ENCODE peak calls at places on chromosome 16, in seven cellular contexts. B, M, A, P, N, L and Y are unnamed samples.

GRCh38 chr16:30027588-30028437 is 3.3 kb downstream of the TLCD3B start:
- DNase-seq in B (no peak), L (no peak), N (no peak), M (no peak), P (no peak), A (no peak), Y (no peak)

GRCh38 chr16:85675528-85675927 is 13.2 kb downstream of the GINS2 start:
- DNase-seq in P (no peak), L (peak; percentile 32), N (peak; percentile 17), B (no peak), M (peak; percentile 45), A (no peak), Y (no peak)

GRCh38 chr16:64830653-64831052 is 291.2 kb downstream of the CDH11 start:
- DNase-seq in M (no peak), P (no peak), L (peak; percentile 90), N (peak; percentile 40), B (no peak), A (no peak), Y (no peak)

GRCh38 chr16:26665166-26665939 is 401.4 kb upstream of the C16orf82 start:
- DNase-seq in M (no peak), L (no peak), P (no peak), A (no peak), N (no peak), B (no peak), Y (no peak)

GRCh38 chr16:53865492-53865863 is 161.5 kb downstream of the FTO start:
- DNase-seq in B (no peak), M (peak; percentile 13), N (peak; percentile 72), P (no peak), L (peak; percentile 33), A (no peak), Y (no peak)

GRCh38 chr16:76389126-76389525 is 111.9 kb downstream of the CNTNAP4 start:
- DNase-seq in L (peak; percentile 45), A (no peak), B (no peak), N (peak; percentile 4), P (no peak), M (peak; percentile 87), Y (no peak)

GRCh38 chr16:13988038-13988437 is 68.1 kb downstream of the ERCC4 start:
- DNase-seq in B (no peak), N (no peak), L (no peak), P (no peak), A (no peak), M (no peak), Y (no peak)

GRCh38 chr16:27618611-27619380 is 68.9 kb downstream of the KATNIP start:
- DNase-seq in A (no peak), L (peak; percentile 15), M (no peak), P (no peak), N (no peak), B (no peak), Y (no peak)

GRCh38 chr16:15542734-15543347 is 100.1 kb downstream of the MARF1 start:
- DNase-seq in L (no peak), N (no peak), B (no peak), P (no peak), A (no peak), M (no peak), Y (no peak)

GRCh38 chr16:21083729-21084268 is 66.8 kb downstream of the DNAH3 start:
- DNase-seq in N (peak; percentile 46), M (peak; percentile 52), P (peak; percentile 56), L (peak; percentile 86), A (peak; percentile 71), B (peak; percentile 69), Y (no peak)

GRCh38 chr16:67562526-67562917 is at the start of gene CTCF:
- DNase-seq in P (peak; percentile 79), N (peak; percentile 71), A (peak; percentile 85), L (peak; percentile 94), B (peak; percentile 83), M (peak; percentile 77), Y (peak; percentile 82)

GRCh38 chr16:22369221-22369811 is 5.1 kb downstream of the CDR2 start:
- DNase-seq in B (peak; percentile 51), A (no peak), P (no peak), L (peak; percentile 64), M (no peak), N (peak; percentile 49), Y (peak; percentile 29)

GRCh38 chr16:2082171-2082982 is 34.6 kb downstream of the TSC2 start:
- DNase-seq in A (peak; percentile 90), M (no peak), N (no peak), B (peak; percentile 34), L (no peak), P (no peak), Y (peak; percentile 62)

GRCh38 chr16:19589771-19590302 is 34.3 kb downstream of the VPS35L start:
- DNase-seq in M (peak; percentile 97), P (no peak), L (peak; percentile 91), B (no peak), A (no peak), N (peak; percentile 38), Y (no peak)

GRCh38 chr16:8967437-8967821 is 3.7 kb upstream of the USP7 start:
- DNase-seq in L (no peak), B (no peak), N (no peak), A (no peak), P (no peak), M (no peak), Y (no peak)

GRCh38 chr16:51872536-51872935 is 674.4 kb downstream of the TOX3 start:
- DNase-seq in L (peak; percentile 34), B (no peak), M (no peak), P (no peak), A (no peak), N (no peak), Y (no peak)

GRCh38 chr16:55036371-55036821 is 105.7 kb downstream of the IRX5 start:
- DNase-seq in L (no peak), B (no peak), P (no peak), N (peak; percentile 13), M (no peak), A (no peak), Y (no peak)

GRCh38 chr16:66913081-66913480 is 5.6 kb downstream of the CDH16 start:
- DNase-seq in B (no peak), N (no peak), M (no peak), L (no peak), A (no peak), P (no peak), Y (no peak)

GRCh38 chr16:49755716-49756115 is 100.2 kb downstream of the ZNF423 start:
- DNase-seq in A (no peak), L (no peak), B (no peak), M (no peak), N (no peak), P (no peak), Y (no peak)

GRCh38 chr16:56600398-56600999 is 7.9 kb upstream of the MT2A start:
- DNase-seq in M (peak; percentile 37), B (no peak), N (peak; percentile 55), L (peak; percentile 83), P (no peak), A (peak; percentile 44), Y (peak; percentile 58)

GRCh38 chr16:81179219-81179618 is 59.3 kb upstream of the BCO1 start:
- DNase-seq in M (no peak), B (no peak), P (no peak), A (no peak), N (no peak), L (no peak), Y (no peak)

GRCh38 chr16:74793571-74793970 is 19.0 kb upstream of the FA2H start:
- DNase-seq in A (no peak), B (no peak), L (no peak), N (no peak), P (no peak), M (peak; percentile 60), Y (no peak)

GRCh38 chr16:49969356-49970030 is 55.5 kb upstream of the CNEP1R1 start:
- DNase-seq in N (peak; percentile 18), L (peak; percentile 30), M (peak; percentile 66), A (no peak), P (no peak), B (no peak), Y (no peak)

DNA sequence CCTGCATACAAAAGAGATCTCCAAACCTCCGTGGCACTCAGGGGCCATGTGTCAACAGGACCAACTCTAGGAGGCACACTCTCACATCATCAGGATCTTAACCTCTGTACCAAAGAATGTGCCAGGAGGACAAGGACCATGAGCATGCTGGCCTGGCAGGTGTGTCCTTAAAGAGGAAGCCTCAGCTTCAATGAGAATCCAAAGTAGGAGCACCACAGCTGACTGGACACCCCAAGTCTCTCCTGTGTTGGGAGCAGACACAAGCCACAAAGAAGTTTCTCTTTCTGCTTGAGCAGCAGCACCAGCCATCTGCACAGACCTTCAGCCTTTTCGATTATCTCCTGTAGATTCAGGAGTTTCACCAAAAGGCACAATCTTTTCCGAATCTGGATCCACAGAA is 1734.5 kb downstream of the TP53TG3F start:
- DNase-seq in A (no peak), B (no peak), N (no peak), M (no peak), P (no peak), L (no peak), Y (no peak)
- H3K9me3 ChIP-seq in A (peaks cover 56% of the 10 kb centered on the region), B (no peaks in the 10 kb centered on the region), N (no peaks in the 10 kb centered on the region), M (peaks cover 42% of the 10 kb centered on the region), P (peaks cover 16% of the 10 kb centered on the region), L (peaks cover 4% of the 10 kb centered on the region), Y (peaks cover 56% of the 10 kb centered on the region)

DNA sequence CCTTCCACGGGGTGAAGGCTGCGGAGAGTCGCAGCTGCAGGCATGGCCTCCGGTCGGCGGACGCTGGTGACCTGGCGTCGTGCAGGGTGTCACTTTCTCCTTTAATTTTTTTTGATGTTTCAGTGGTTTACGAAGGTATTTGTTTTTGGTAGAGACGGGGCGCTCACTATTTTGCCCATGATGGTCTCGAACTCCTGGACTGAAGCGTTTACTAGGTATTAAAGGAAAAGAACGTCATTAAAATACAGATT is 17.1 kb downstream of the ZNF213 start:
- DNase-seq in N (no peak), B (no peak), A (no peak), P (no peak), M (no peak), L (no peak), Y (no peak)
- H3K4me3 ChIP-seq in N (peak overlapping the region; percentile 70), B (no peak overlapping the region), A (peak overlapping the region; percentile 41), P (no peak overlapping the region), M (no peak overlapping the region), L (peak overlapping the region; percentile 84), Y (no peak overlapping the region)

DNA sequence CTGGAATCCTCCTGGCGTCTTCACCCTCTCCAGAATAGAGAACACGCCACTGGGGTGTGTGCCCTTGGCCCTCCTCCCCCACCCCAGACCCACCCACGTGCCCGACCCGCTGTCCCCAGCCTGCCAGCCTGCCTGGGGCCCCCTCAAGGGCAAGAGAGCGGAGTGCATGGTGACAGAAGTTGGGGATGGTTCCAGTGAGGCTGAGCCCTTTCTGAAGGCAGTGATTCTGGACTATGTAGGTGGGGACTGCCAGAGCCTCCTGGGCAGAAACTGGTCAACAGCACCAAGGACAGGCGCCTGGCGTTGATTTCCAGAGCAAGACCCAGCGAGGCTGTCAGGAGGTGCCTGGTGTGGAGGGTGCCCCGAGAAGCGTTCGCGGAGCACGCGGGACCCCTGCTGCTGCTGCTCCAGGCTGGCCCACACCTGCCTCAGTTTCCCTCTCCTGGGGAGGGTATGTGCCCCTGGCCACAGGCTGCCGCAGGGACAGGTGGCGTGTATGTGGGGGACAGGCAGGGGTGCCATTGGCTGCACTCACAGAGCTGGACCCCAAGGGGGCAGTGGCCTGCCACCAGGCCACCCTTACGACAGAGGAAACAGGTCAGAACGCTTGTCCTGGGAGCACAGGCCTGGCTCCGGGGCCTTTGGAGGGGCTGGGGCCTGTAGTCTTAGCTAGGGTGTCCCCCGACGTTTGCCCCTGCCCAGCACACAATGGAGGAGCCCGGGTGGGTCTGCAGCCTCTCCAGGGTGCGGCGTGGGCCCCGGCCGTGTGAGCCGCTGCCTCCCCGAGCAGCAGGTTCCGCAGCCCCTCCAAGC is 1.2 kb downstream of the SSTR5 start:
- DNase-seq in P (no peak), A (no peak), L (no peak), B (no peak), M (no peak), N (no peak), Y (no peak)
- H3K9me3 ChIP-seq in P (peaks cover 3% of the 10 kb centered on the region), A (no peaks in the 10 kb centered on the region), L (no peaks in the 10 kb centered on the region), B (no peaks in the 10 kb centered on the region), M (no peaks in the 10 kb centered on the region), N (no peaks in the 10 kb centered on the region), Y (no peaks in the 10 kb centered on the region)

GRCh38 chr16:78566397-78567073 is 467.1 kb downstream of the WWOX start:
- DNase-seq in N (no peak), A (no peak), B (no peak), M (no peak), P (no peak), L (no peak), Y (no peak)
- H3K4me3 ChIP-seq in N (no peak overlapping the region), A (no peak overlapping the region), B (no peak overlapping the region), M (no peak overlapping the region), P (no peak overlapping the region), L (no peak overlapping the region), Y (no peak overlapping the region)